ENCODE peak calls at places on chromosomes 11 and 22, in eight cellular contexts. N is GM23338, U is SK-N-SH, K is endothelial cell of umbilical vein, V is H1, A is K562, L is GM12878, O is HepG2. F is an unnamed sample. For H3K4me1, the result is how much of the 10 kb centered on the place peaks cover.

GRCh38 chr22:44360306-44360685 is 47.5 kb upstream of the SHISAL1 start:
- DNase-seq in N (no peak), U (no peak), K (no peak), V (no peak), A (no peak), L (no peak), O (no peak), F (no peak)

GRCh38 chr22:38423512-38424503 is 31.2 kb downstream of the KCNJ4 start:
- DNase-seq in N (no peak), U (no peak), K (no peak), V (no peak), A (no peak), L (no peak), O (peak), F (no peak)

GRCh38 chr11:32792948-32793475 is 1.4 kb downstream of the CCDC73 start:
- DNase-seq in N (peak), U (peak), K (peak), V (peak), A (peak), L (peak), O (peak), F (peak)

GRCh38 chr11:66891849-66892660 is 35.2 kb downstream of the LRFN4 start:
- DNase-seq in N (peak), U (no peak), K (peak), V (no peak), A (peak), L (peak), O (peak), F (peak)

GRCh38 chr22:32205974-32206773 is 1.3 kb upstream of the RFPL2 start:
- DNase-seq in N (peak), U (peak), K (no peak), V (peak), A (no peak), L (no peak), O (no peak), F (no peak)

GRCh38 chr11:10728779-10729472 is 22.1 kb upstream of the CTR9 start:
- DNase-seq in N (peak), U (peak), K (no peak), V (peak), A (no peak), L (no peak), O (no peak), F (no peak)

GRCh38 chr11:117217685-117218084 is 14.2 kb downstream of the PCSK7 start:
- DNase-seq in N (no peak), U (no peak), K (no peak), V (no peak), A (no peak), L (no peak), O (no peak), F (no peak)

GRCh38 chr11:133842730-133843129 is 2.6 kb downstream of the SPATA19 start:
- DNase-seq in N (no peak), U (no peak), K (no peak), V (no peak), A (no peak), L (no peak), O (no peak), F (no peak)

GRCh38 chr11:100515087-100515486 is 172.0 kb upstream of the ARHGAP42 start:
- DNase-seq in N (peak), U (no peak), K (no peak), V (no peak), A (no peak), L (no peak), O (no peak), F (no peak)

GRCh38 chr11:111652184-111652583 is 49.9 kb downstream of the SIK2 start:
- DNase-seq in N (no peak), U (no peak), K (no peak), V (no peak), A (no peak), L (no peak), O (no peak), F (no peak)

GRCh38 chr11:123587044-123587443 is 67.4 kb downstream of the SCN3B start:
- DNase-seq in N (no peak), U (no peak), K (peak), V (no peak), A (no peak), L (no peak), O (peak), F (no peak)

GRCh38 chr22:31347251-31348008 is 1.3 kb upstream of the PATZ1 start:
- DNase-seq in N (peak), U (peak), K (peak), V (peak), A (no peak), L (no peak), O (peak), F (peak)

GRCh38 chr22:50627914-50628542 is at the start of gene ARSA:
- DNase-seq in N (peak), U (peak), K (peak), V (peak), A (peak), L (peak), O (peak), F (no peak)

GRCh38 chr22:21942407-21942895 is 10.2 kb downstream of the PPM1F start:
- DNase-seq in N (no peak), U (no peak), K (peak), V (no peak), A (no peak), L (no peak), O (no peak), F (peak)

GRCh38 chr11:29962243-29962642 is 54.6 kb downstream of the KCNA4 start:
- DNase-seq in N (peak), U (no peak), K (no peak), V (peak), A (no peak), L (no peak), O (no peak), F (peak)

DNA sequence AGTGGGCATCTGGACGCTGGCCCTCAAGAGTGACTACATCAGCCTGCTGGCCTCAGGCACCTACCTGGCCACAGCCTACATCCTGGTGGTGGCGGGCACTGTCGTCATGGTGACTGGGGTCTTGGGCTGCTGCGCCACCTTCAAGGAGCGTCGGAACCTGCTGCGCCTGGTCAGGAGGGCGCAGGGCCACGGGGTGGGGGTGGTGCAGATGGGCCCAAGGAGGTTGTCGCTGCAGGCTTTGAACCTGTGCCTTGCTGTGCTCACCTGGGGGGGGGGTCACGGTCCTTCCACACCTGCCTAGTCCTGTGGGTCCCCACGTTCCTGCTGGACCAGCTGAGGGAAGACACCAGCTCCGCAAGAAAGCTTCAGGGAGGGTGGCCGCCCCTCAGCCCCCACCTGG is 3.5 kb downstream of the CD151 start:
- DNase-seq in N (no peak), U (no peak), K (no peak), V (no peak), A (no peak), L (no peak), O (no peak), F (no peak)
- TF ChIP-seq POLR2AphosphoS5 in N (no peak), U (no peak), K (no peak), V (no peak), A (no peak), L (no peak), O (no peak), F (no peak)

DNA sequence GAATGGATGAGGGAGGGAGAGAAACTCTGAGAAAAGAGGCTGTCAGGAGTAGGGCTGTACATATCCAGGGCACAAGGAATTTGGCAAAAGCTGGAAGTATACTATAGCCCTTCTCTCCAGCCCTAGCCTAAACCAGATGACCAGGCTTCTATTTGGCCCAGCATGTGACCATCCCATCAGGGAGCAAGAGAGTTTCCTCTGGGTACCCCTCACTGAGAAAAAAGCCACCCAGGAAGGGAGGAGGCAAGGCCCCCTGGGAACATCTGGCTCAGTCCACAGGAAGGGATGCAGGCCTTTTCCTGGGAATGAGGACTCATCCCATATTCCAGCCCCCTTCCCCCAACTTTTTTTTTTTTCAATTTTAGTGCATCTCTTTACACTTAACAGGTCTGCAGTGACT is 8.3 kb downstream of the CD44 start:
- DNase-seq in N (no peak), U (no peak), K (no peak), V (no peak), A (no peak), L (no peak), O (no peak), F (no peak)
- H3K4me2 ChIP-seq in N (no peak), U (no peak), K (no peak), V (no peak), A (no peak), L (no peak), O (no peak), F (no peak)

GRCh38 chr11:12140186-12140938 is 30.0 kb downstream of the MICAL2 start:
- DNase-seq in N (no peak), U (no peak), K (no peak), V (no peak), A (no peak), L (no peak), O (no peak), F (no peak)

GRCh38 chr11:12135185-12135584 is 24.8 kb downstream of the MICAL2 start:
- DNase-seq in N (no peak), U (no peak), K (no peak), V (no peak), A (no peak), L (no peak), O (no peak), F (no peak)

GRCh38 chr11:12137005-12137690 is 26.8 kb downstream of the MICAL2 start:
- DNase-seq in N (no peak), U (no peak), K (no peak), V (no peak), A (no peak), L (no peak), O (peak), F (no peak)

GRCh38 chr11:12139144-12139881 is 28.9 kb downstream of the MICAL2 start:
- DNase-seq in N (no peak), U (no peak), K (no peak), V (no peak), A (no peak), L (no peak), O (no peak), F (no peak)

GRCh38 chr11:12137938-12138731 is 27.7 kb downstream of the MICAL2 start:
- DNase-seq in N (no peak), U (peak), K (peak), V (no peak), A (no peak), L (no peak), O (no peak), F (no peak)
- H3K4me1 ChIP-seq in N (under half), U (under half), K (under half), V (under half), A (under half), L (under half), O (under half), F (under half)

GRCh38 chr22:17098379-17098819 is 13.6 kb downstream of the IL17RA start:
- DNase-seq in N (no peak), U (no peak), K (no peak), V (no peak), A (peak), L (no peak), O (no peak), F (no peak)
- TF ChIP-seq POLR2AphosphoS5 in N (no peak), U (no peak), K (no peak), V (no peak), A (no peak), L (no peak), O (no peak), F (no peak)

GRCh38 chr11:14089690-14090462 is 127.4 kb downstream of the SPON1 start:
- DNase-seq in N (no peak), U (no peak), K (no peak), V (no peak), A (no peak), L (no peak), O (no peak), F (no peak)
- H3K4me2 ChIP-seq in N (no peak), U (no peak), K (no peak), V (no peak), A (no peak), L (no peak), O (no peak), F (no peak)

DNA sequence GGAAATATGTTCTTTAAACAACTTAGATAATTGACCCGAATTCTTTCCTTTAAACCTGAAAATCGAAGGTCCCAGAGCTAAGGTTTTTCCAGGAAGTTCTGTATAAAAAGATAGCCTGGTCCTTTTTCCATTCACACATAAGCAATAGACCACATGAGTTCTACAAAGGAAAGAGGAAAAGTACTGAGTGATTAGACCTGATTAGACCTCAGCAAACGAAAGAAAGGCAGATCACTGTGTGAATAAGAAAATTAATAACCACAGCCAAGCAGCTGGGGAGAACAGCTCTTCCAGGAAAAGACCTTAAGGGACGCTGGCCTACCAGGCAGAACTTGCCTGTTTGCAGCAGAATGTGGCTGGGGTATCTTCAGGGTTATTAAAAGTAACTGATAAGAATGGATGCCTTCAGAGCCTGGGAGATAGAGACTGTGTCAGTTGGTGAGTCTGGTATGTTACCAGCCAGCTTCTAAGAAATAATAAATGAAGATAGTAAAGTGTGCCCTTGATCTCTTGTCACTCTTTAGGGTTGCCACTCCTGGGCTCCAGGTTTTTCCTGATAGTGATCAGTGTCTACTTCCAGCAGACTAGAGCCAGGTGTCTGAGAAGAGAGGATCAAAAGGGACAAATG is 172.9 kb downstream of the DBX1 start:
- DNase-seq in N (no peak), U (no peak), K (peak), V (no peak), A (peak), L (no peak), O (no peak), F (no peak)
- H3K4me1 ChIP-seq in N (under half), U (under half), K (under half), V (under half), A (under half), L (under half), O (half or more), F (under half)

GRCh38 chr11:64898541-64898940 is 18.5 kb downstream of the ATG2A start:
- DNase-seq in N (no peak), U (no peak), K (no peak), V (no peak), A (no peak), L (no peak), O (no peak), F (no peak)
- TF ChIP-seq POLR2AphosphoS5 in N (no peak), U (no peak), K (no peak), V (no peak), A (no peak), L (no peak), O (no peak), F (no peak)